ENCODE peak calls at places on chromosomes 7 and 10, in four cellular contexts. A is neuronal stem cell, X is BE2C, S is pancreas. T is an unnamed sample.

GRCh38 chr10:71212249-71213126 is at the start of gene UNC5B:
- DNase-seq in A (peak; percentile 93), X (peak; percentile 97), S (peak; percentile 98), T (peak; percentile 90)

GRCh38 chr10:133444342-133445267 is 9.1 kb upstream of the SCART1 start:
- DNase-seq in A (no peak), X (no peak), S (no peak), T (no peak)

GRCh38 chr10:117759266-117759665 is 216.7 kb downstream of the EMX2 start:
- DNase-seq in S (no peak), A (no peak), X (no peak), T (no peak)

GRCh38 chr7:34011017-34011680 is 105.8 kb downstream of the BMPER start:
- DNase-seq in X (no peak), S (no peak), A (no peak), T (no peak)

GRCh38 chr7:69429817-69430501 is 168.3 kb upstream of the AUTS2 start:
- DNase-seq in X (peak; percentile 53), A (no peak), S (no peak), T (peak; percentile 36)

GRCh38 chr7:24349339-24349738 is 65.3 kb downstream of the NPY start:
- DNase-seq in S (no peak), X (peak; percentile 12), A (no peak), T (no peak)

GRCh38 chr7:156969972-156970420 is 20.5 kb downstream of the NOM1 start:
- DNase-seq in A (no peak), X (no peak), S (no peak), T (no peak)

GRCh38 chr7:105429746-105430612 is 41.3 kb upstream of the SRPK2 start:
- DNase-seq in S (no peak), X (peak; percentile 67), A (no peak), T (no peak)

GRCh38 chr7:24214670-24215069 is 69.3 kb upstream of the NPY start:
- DNase-seq in S (no peak), X (no peak), A (no peak), T (no peak)

GRCh38 chr10:72692897-72693598 is 1.1 kb downstream of the MCU start:
- DNase-seq in X (no peak), A (no peak), S (no peak), T (no peak)

GRCh38 chr10:118827466-118828155 is 72.8 kb upstream of the CACUL1 start:
- DNase-seq in S (no peak), X (no peak), A (no peak), T (no peak)

GRCh38 chr7:32588657-32589056 is 93.4 kb downstream of the AVL9 start:
- DNase-seq in S (no peak), X (no peak), A (no peak), T (no peak)

GRCh38 chr7:139682136-139683013 is 95.4 kb downstream of the HIPK2 start:
- DNase-seq in S (no peak), X (no peak), A (no peak), T (no peak)

GRCh38 chr7:109246330-109247077 is 676.8 kb downstream of the DNAJB9 start:
- DNase-seq in S (no peak), A (no peak), X (no peak), T (no peak)

GRCh38 chr10:124650820-124651401 is 93.3 kb downstream of the FAM53B start:
- DNase-seq in A (no peak), X (no peak), S (no peak), T (peak; percentile 73)

GRCh38 chr10:32954080-32954479 is 4.0 kb downstream of the ITGB1 start:
- DNase-seq in A (no peak), X (no peak), S (no peak), T (no peak)

GRCh38 chr10:32954545-32955298 is 3.3 kb downstream of the ITGB1 start:
- DNase-seq in A (no peak), X (no peak), S (no peak), T (no peak)

GRCh38 chr10:32956365-32957197 is 1.4 kb downstream of the ITGB1 start:
- DNase-seq in S (no peak), A (no peak), X (no peak), T (no peak)

GRCh38 chr10:32955790-32956189 is 2.2 kb downstream of the ITGB1 start:
- DNase-seq in S (no peak), X (no peak), A (no peak), T (no peak)

GRCh38 chr10:32955299-32955772 is 2.7 kb downstream of the ITGB1 start:
- DNase-seq in A (no peak), S (no peak), X (no peak), T (no peak)
- H3K4me1 ChIP-seq in A (peaks cover 20% of the 10 kb centered on the region), S (peaks cover 23% of the 10 kb centered on the region), X (peaks cover 4% of the 10 kb centered on the region), T (peaks cover 28% of the 10 kb centered on the region)

GRCh38 chr10:114751856-114752255 is 69.7 kb upstream of the FHIP2A start:
- DNase-seq in X (no peak), S (no peak), A (no peak), T (no peak)
- H3K4me1 ChIP-seq in X (no peaks in the 10 kb centered on the region), S (no peaks in the 10 kb centered on the region), A (peaks cover 3% of the 10 kb centered on the region), T (no peaks in the 10 kb centered on the region)

DNA sequence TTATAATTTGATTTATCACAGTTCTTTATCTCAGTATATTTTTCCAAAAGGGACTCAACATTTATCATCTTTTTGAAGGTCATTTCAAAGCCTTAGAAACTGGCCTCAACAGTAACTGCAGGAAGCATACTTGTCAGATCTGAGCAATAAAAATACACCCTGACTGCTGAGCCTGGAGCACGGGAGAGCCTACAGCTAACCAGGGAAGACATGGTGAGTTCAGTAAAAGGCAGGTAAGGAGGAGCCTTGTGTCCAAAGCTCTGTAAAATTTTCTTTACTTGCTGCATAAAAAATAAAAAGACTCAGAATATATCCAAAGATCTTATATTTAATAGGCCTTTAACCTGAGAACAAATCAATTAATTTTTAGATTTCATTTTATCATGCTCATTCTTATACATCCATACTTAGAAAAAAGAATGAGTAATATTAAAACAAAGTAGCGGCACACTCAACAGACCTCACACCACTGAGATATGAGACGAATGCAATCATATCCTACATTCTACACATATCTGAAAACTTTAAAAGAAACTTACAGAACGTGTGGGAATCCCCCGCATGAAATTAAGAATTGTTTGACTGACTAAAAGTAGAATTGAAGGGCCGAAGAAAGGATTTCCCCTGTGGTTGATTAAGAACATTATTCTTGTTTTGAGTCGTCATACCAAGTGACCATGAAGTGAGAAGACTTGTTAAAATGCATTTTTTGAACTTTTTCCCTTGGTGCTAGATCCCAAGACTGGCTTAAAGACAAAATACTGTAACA is 296.4 kb upstream of the MKLN1 start:
- DNase-seq in S (no peak), A (no peak), X (no peak), T (no peak)
- H3K4me1 ChIP-seq in S (peaks cover 9% of the 10 kb centered on the region), A (no peaks in the 10 kb centered on the region), X (peaks cover 9% of the 10 kb centered on the region), T (no peaks in the 10 kb centered on the region)

GRCh38 chr10:79223346-79224048 is 123.8 kb upstream of the PPIF start:
- DNase-seq in X (peak; percentile 92), A (no peak), S (peak; percentile 77), T (no peak)
- H3K4me1 ChIP-seq in X (peaks cover 46% of the 10 kb centered on the region), A (peaks cover 50% of the 10 kb centered on the region), S (peaks cover 34% of the 10 kb centered on the region), T (peaks cover 2% of the 10 kb centered on the region)

GRCh38 chr7:99576251-99576650 is 17.8 kb downstream of the ZNF655 start:
- DNase-seq in S (no peak), X (no peak), A (no peak), T (no peak)
- H3K4me1 ChIP-seq in S (no peaks in the 10 kb centered on the region), X (peaks cover 3% of the 10 kb centered on the region), A (peaks cover 7% of the 10 kb centered on the region), T (no peaks in the 10 kb centered on the region)

GRCh38 chr7:101858437-101859385 is 41.3 kb downstream of the CUX1 start:
- DNase-seq in S (no peak), A (no peak), X (no peak), T (no peak)
- H3K4me1 ChIP-seq in S (no peaks in the 10 kb centered on the region), A (peaks cover 13% of the 10 kb centered on the region), X (peaks cover 10% of the 10 kb centered on the region), T (peaks cover 20% of the 10 kb centered on the region)

GRCh38 chr10:78781251-78781913 is 287.4 kb upstream of the ZMIZ1 start:
- DNase-seq in A (no peak), X (no peak), S (peak; percentile 34), T (no peak)

GRCh38 chr10:78778446-78779338 is 290.1 kb upstream of the ZMIZ1 start:
- DNase-seq in X (no peak), S (peak; percentile 36), A (no peak), T (no peak)

GRCh38 chr10:78779339-78779955 is 289.3 kb upstream of the ZMIZ1 start:
- DNase-seq in X (no peak), S (peak; percentile 51), A (no peak), T (no peak)

GRCh38 chr10:78781991-78782390 is 286.8 kb upstream of the ZMIZ1 start:
- DNase-seq in X (no peak), A (no peak), S (peak; percentile 30), T (no peak)

DNA sequence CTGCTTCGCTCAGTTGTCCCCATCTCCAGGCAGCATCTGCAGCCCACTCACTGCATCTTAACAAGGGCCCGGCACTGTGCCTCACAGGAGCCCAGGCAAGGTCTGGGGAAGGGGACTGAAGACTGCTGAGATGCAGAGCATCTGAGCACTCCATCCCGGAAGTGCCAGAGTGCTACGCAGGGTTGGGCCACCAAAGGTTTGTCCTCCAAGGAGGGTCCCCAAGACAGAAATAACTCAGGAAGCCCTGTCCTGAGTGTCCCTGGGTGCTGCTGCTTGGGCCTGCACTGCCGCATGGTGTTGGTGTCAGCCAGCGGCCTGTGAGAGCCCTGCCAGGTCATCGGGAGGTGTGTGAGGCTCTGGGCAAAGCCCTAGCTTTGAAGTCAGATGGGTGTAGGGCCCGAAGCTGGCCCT is 288.2 kb upstream of the ZMIZ1 start:
- DNase-seq in S (peak; percentile 37), X (no peak), A (no peak), T (no peak)
- H3K4me1 ChIP-seq in S (no peaks in the 10 kb centered on the region), X (peaks cover 8% of the 10 kb centered on the region), A (peaks cover 4% of the 10 kb centered on the region), T (peaks cover 6% of the 10 kb centered on the region)